ENCODE peak calls at places on chromosomes 7 and 10, in ten cellular contexts. S is brain microvascular endothelial cell, P is lower lobe of right lung, O is cardiac fibroblast, B is AG04449, M is upper lobe of right lung, W is coronary artery, J is DND-41, L is IMR-90, R is uterus. G is an unnamed sample.
A peak's percentile ranks its signal among the peaks of the same experiment; 100 is the strongest.

GRCh38 chr10:96685297-96685696 is 35.0 kb downstream of the PIK3AP1 start:
- DNase-seq in J (no peak), S (no peak), R (no peak), B (no peak), L (no peak), M (no peak), W (no peak), P (no peak), O (no peak), G (no peak)

GRCh38 chr10:34962866-34963265 is 127.3 kb downstream of the CUL2 start:
- DNase-seq in J (no peak), O (no peak), S (no peak), B (no peak), R (no peak), M (no peak), P (no peak), W (no peak), L (no peak), G (no peak)

GRCh38 chr7:55307123-55307916 is 57.8 kb upstream of the LANCL2 start:
- DNase-seq in R (no peak), S (peak; percentile 17), P (no peak), B (no peak), J (no peak), W (no peak), O (peak; percentile 30), M (no peak), L (peak; percentile 12), G (peak; percentile 17)

GRCh38 chr7:41029072-41029492 is 673.8 kb downstream of the INHBA start:
- DNase-seq in J (no peak), R (no peak), O (peak; percentile 99), B (no peak), L (peak; percentile 100), W (no peak), P (no peak), S (peak; percentile 99), M (no peak), G (peak; percentile 88)

GRCh38 chr10:49010295-49010694 is 70.7 kb upstream of the LRRC18 start:
- DNase-seq in W (no peak), L (no peak), B (no peak), J (no peak), R (no peak), P (no peak), S (no peak), M (peak; percentile 58), O (no peak), G (no peak)

GRCh38 chr10:14549496-14549895 is 218.8 kb upstream of the FRMD4A start:
- DNase-seq in S (peak; percentile 38), L (peak; percentile 35), P (no peak), O (peak; percentile 49), W (no peak), M (no peak), J (no peak), B (no peak), R (no peak), G (no peak)

GRCh38 chr7:155787171-155787851 is 25.0 kb downstream of the SHH start:
- DNase-seq in O (no peak), J (no peak), R (no peak), W (no peak), B (no peak), S (no peak), P (no peak), L (no peak), M (no peak), G (no peak)

GRCh38 chr7:46108272-46108671 is 187.2 kb upstream of the IGFBP3 start:
- DNase-seq in L (no peak), J (no peak), S (no peak), M (peak; percentile 49), W (no peak), B (no peak), R (no peak), O (no peak), P (no peak), G (no peak)

GRCh38 chr10:86389441-86390193 is 23.0 kb upstream of the GRID1 start:
- DNase-seq in M (peak; percentile 75), B (no peak), L (peak; percentile 19), O (no peak), R (peak; percentile 32), W (peak; percentile 68), P (no peak), S (no peak), J (no peak), G (peak; percentile 56)

GRCh38 chr7:155824195-155824915 is 12.1 kb upstream of the SHH start:
- DNase-seq in M (peak; percentile 71), O (peak; percentile 62), S (no peak), L (peak; percentile 23), J (no peak), B (no peak), W (no peak), P (no peak), R (no peak), G (peak; percentile 65)

GRCh38 chr10:122056431-122057094 is 67.6 kb downstream of the TACC2 start:
- DNase-seq in P (no peak), L (no peak), O (peak; percentile 9), M (no peak), W (no peak), R (no peak), B (no peak), S (no peak), J (no peak), G (no peak)

GRCh38 chr10:102352066-102352715 is 43.3 kb upstream of the NFKB2 start:
- DNase-seq in L (peak; percentile 54), R (peak; percentile 54), J (peak; percentile 72), W (no peak), P (peak; percentile 58), S (peak; percentile 25), M (no peak), O (peak; percentile 74), B (no peak), G (peak; percentile 72)

GRCh38 chr7:5139998-5140397 is 50.0 kb upstream of the WIPI2 start:
- DNase-seq in B (no peak), J (peak; percentile 33), W (no peak), S (peak; percentile 7), M (peak; percentile 65), O (peak; percentile 41), P (no peak), R (peak; percentile 22), L (peak; percentile 9), G (peak; percentile 41)

GRCh38 chr7:46320956-46321355 is 399.9 kb upstream of the IGFBP3 start:
- DNase-seq in P (no peak), W (no peak), M (no peak), L (peak; percentile 26), S (no peak), B (no peak), J (no peak), O (no peak), R (no peak), G (peak; percentile 21)

GRCh38 chr7:44277391-44277790 is 48.0 kb downstream of the CAMK2B start:
- DNase-seq in W (peak; percentile 8), J (no peak), M (peak; percentile 61), O (no peak), L (no peak), S (no peak), P (peak; percentile 35), R (no peak), B (no peak), G (no peak)

GRCh38 chr7:50339990-50340500 is 35.5 kb downstream of the IKZF1 start:
- DNase-seq in B (no peak), J (peak; percentile 84), W (no peak), R (no peak), O (no peak), P (no peak), L (no peak), S (no peak), M (no peak), G (no peak)
- H3K4me3 ChIP-seq in B (no peak overlapping the region), J (no peak overlapping the region), W (no peak overlapping the region), R (no peak overlapping the region), O (no peak overlapping the region), P (no peak overlapping the region), L (no peak overlapping the region), S (no peak overlapping the region), M (no peak overlapping the region), G (no peak overlapping the region)

DNA sequence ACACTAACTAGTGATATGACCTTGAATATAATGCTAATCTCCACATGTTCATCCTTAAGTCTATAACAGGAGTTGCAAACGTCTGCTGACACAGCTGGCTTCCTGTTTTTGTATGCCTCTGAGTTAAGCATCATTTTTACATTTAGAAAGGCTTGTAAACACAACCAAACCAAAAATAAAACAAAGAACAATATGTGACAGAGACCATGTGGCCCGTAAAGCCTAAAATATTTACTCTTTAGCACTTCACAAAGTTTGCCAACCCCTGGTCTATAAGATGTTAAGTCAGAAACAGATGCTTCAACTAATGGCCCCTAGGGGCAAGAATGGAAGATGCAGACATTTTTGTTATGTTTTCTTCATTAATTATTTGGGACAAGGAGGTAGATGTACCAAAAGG is 109.3 kb downstream of the CPEB3 start:
- DNase-seq in P (no peak), W (no peak), M (no peak), B (no peak), S (peak; percentile 1), J (no peak), L (no peak), R (no peak), O (peak; percentile 28), G (peak; percentile 27)
- TF ChIP-seq CTCF in P (no peak), W (no peak), M (peak; percentile 21), B (peak; percentile 10), S (peak; percentile 29), J (peak; percentile 31), L (peak; percentile 14), R (peak; percentile 16), O (peak; percentile 45), G (peak; percentile 49)

DNA sequence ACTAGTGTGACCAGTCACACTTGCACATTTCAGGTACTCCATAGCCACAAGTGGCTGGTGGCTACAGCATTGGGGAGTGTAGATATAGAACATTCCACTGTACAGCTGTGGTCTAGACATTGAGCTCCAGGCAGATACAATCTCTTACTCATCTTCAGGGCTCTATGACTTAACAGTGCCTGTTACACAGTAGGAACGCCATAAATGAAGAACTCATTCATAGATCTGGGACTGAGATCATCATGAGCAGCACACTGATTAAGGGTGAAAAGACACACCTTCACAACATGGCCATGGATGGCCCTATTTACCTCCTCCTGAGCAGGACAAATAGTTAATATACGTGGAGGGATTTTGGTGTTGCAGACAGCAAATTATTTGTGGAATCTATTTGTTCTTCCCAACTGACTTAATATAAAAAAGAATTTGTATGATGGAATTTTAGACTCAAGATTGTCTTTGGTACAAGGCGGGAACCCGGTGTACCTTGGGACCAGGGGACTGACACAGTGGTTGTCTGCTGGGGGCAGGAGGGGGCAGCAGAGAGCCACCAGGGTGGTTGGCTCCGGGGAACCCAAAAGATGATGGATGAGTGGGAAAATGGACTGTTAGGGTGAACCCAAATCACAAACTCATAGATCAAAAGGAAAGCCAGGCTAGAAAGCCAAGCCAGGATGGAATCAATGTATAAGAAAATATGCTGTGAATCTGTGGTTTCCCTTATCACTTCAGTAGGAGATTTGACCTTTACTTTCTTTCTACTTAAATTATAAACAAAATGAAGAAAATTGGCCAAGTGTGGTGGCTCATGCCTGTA is 24.3 kb upstream of the CPA2 start:
- DNase-seq in P (peak; percentile 61), M (peak; percentile 78), S (peak; percentile 86), L (peak; percentile 82), B (peak; percentile 46), J (peak; percentile 45), W (no peak), O (peak; percentile 73), R (peak; percentile 36), G (peak; percentile 65)
- H3K4me3 ChIP-seq in P (no peak overlapping the region), M (no peak overlapping the region), S (no peak overlapping the region), L (no peak overlapping the region), B (no peak overlapping the region), J (no peak overlapping the region), W (no peak overlapping the region), O (no peak overlapping the region), R (no peak overlapping the region), G (no peak overlapping the region)

DNA sequence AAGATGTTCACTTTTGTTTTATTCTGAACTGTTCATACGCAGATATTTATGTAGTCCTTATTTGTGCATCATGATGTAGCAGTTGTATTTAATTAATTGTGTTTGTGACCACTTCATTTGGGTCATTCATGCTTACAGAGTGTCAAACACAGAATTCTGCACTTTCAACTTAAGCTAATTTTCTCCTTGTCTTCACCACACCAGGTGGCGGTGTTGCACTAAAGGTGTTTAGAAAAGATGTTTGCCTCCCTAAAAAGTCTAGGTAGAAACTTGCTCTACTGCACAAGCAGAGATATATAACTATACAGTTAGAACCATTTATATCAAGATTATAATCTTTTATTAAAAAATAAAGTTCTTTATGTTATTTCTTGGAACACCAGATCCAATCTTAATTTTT is 1.3 kb upstream of the TAS2R38 start:
- DNase-seq in W (no peak), M (no peak), O (peak; percentile 49), S (peak; percentile 20), J (peak; percentile 15), R (no peak), L (no peak), P (no peak), B (no peak), G (no peak)
- TF ChIP-seq CTCF in W (no peak), M (no peak), O (peak; percentile 18), S (peak; percentile 51), J (peak; percentile 39), R (no peak), L (no peak), P (no peak), B (no peak), G (no peak)